ENCODE peak calls at places on chromosomes 11 and 22, in seven cellular contexts. E, G, F, B, U, M and Q are unnamed samples.
A peak's percentile ranks its signal among the peaks of the same experiment; 100 is the strongest.

GRCh38 chr22:35614404-35614803 is 2.7 kb downstream of the MB start:
- DNase-seq in G (no peak), E (no peak), U (no peak), M (no peak), B (no peak), F (no peak), Q (no peak)

GRCh38 chr11:10778217-10778970 is 27.3 kb downstream of the CTR9 start:
- DNase-seq in M (no peak), F (peak; percentile 88), U (no peak), B (peak; percentile 60), G (no peak), E (no peak), Q (no peak)

GRCh38 chr11:26230021-26230420 is 101.9 kb upstream of the ANO3 start:
- DNase-seq in B (no peak), M (no peak), U (no peak), G (no peak), F (no peak), E (no peak), Q (no peak)

GRCh38 chr22:42365337-42365865 is 66.8 kb downstream of the NFAM1 start:
- DNase-seq in B (no peak), U (no peak), G (no peak), F (no peak), M (no peak), E (no peak), Q (no peak)

GRCh38 chr22:30947163-30947820 is 21.3 kb downstream of the MORC2 start:
- DNase-seq in G (no peak), B (peak; percentile 31), U (peak; percentile 85), F (no peak), E (no peak), M (no peak), Q (no peak)

GRCh38 chr11:44627911-44628729 is 62.7 kb downstream of the CD82 start:
- DNase-seq in B (peak; percentile 82), E (peak; percentile 70), M (peak; percentile 83), U (peak; percentile 95), F (peak; percentile 3), G (no peak), Q (no peak)

GRCh38 chr11:61603667-61604066 is 22.8 kb upstream of the SYT7 start:
- DNase-seq in G (no peak), M (no peak), E (no peak), U (no peak), B (no peak), F (no peak), Q (no peak)

GRCh38 chr11:31325162-31325561 is 44.4 kb downstream of the DCDC1 start:
- DNase-seq in M (no peak), G (no peak), E (no peak), U (no peak), B (no peak), F (peak; percentile 61), Q (no peak)

GRCh38 chr11:17734986-17735822 is 623 bp downstream of the KCNC1 start:
- DNase-seq in F (peak; percentile 38), U (no peak), G (peak; percentile 56), B (peak; percentile 66), E (peak; percentile 68), M (no peak), Q (peak; percentile 7)

GRCh38 chr11:117980280-117980679 is 5.9 kb upstream of the IL10RA start:
- DNase-seq in F (no peak), B (no peak), E (no peak), M (no peak), U (no peak), G (no peak), Q (no peak)

GRCh38 chr11:36399745-36400144 is 103.7 kb downstream of the PRR5L start:
- DNase-seq in F (no peak), U (no peak), M (no peak), B (no peak), G (no peak), E (no peak), Q (no peak)

GRCh38 chr11:121634889-121635288 is 182.1 kb upstream of the SORL1-AS1 start:
- DNase-seq in M (no peak), F (peak; percentile 84), U (no peak), E (no peak), B (no peak), G (no peak), Q (no peak)

GRCh38 chr11:63882555-63883242 is 34.3 kb downstream of the RCOR2 start:
- DNase-seq in B (peak; percentile 23), G (no peak), F (no peak), E (peak; percentile 76), U (peak; percentile 30), M (no peak), Q (no peak)

GRCh38 chr22:44732017-44732561 is 20.3 kb upstream of the ARHGAP8 start:
- DNase-seq in U (no peak), G (no peak), B (no peak), M (no peak), E (no peak), F (no peak), Q (no peak)

GRCh38 chr22:25364281-25364680 is 144.8 kb downstream of the CRYBB2 start:
- DNase-seq in U (no peak), B (no peak), E (peak; percentile 38), M (no peak), F (no peak), G (no peak), Q (no peak)

GRCh38 chr22:43007519-43008102 is 7.3 kb downstream of the PACSIN2 start:
- DNase-seq in M (no peak), U (no peak), G (no peak), E (peak; percentile 79), F (peak; percentile 55), B (no peak), Q (no peak)

GRCh38 chr11:71190551-71190950 is 61.8 kb downstream of the SHANK2 start:
- DNase-seq in U (no peak), M (no peak), E (no peak), G (no peak), F (no peak), B (no peak), Q (no peak)